ENCODE peak calls at places on chromosomes 11 and 22, in five cellular contexts. K is stimulated activated CD4-positive, alpha-beta T cell treated with anti-CD3 and anti-CD28 coated beads, Interleukin-1b, Interleukin-23, amount 100 ng/mL, for 24 hours; I is tibial artery; Y is endothelial cell of umbilical vein; Z is kidney tubule cell. T is an unnamed sample.

GRCh38 chr11:1209371-1210057 is 13.4 kb upstream of the MUC5B start:
- DNase-seq in K (no peak), I (peak), Y (no peak), Z (no peak), T (no peak)

GRCh38 chr22:46084943-46085830 is 65.1 kb upstream of the PPARA start:
- DNase-seq in K (no peak), I (peak), Y (peak), Z (peak), T (peak)

GRCh38 chr11:121553367-121553766 is 100.6 kb upstream of the SORL1-AS1 start:
- DNase-seq in K (no peak), I (no peak), Y (no peak), Z (no peak), T (no peak)

GRCh38 chr11:11397043-11397415 is 44.0 kb upstream of the CSNK2A3 start:
- DNase-seq in K (no peak), I (no peak), Y (no peak), Z (no peak), T (peak)

GRCh38 chr11:87097582-87097981 is 59.8 kb downstream of the TMEM135 start:
- DNase-seq in K (peak), I (no peak), Y (peak), Z (peak), T (peak)

GRCh38 chr11:59263225-59263894 is 50.6 kb upstream of the MPEG1 start:
- DNase-seq in K (no peak), I (no peak), Y (no peak), Z (no peak), T (no peak)

GRCh38 chr11:66878554-66878953 is 21.7 kb downstream of the LRFN4 start:
- DNase-seq in K (no peak), I (peak), Y (no peak), Z (no peak), T (no peak)

GRCh38 chr11:9206496-9206895 is 58.7 kb downstream of the DENND5A start:
- DNase-seq in K (no peak), I (no peak), Y (no peak), Z (peak), T (peak)

GRCh38 chr11:1834791-1835670 is at the start of gene SYT8:
- DNase-seq in K (no peak), I (no peak), Y (no peak), Z (no peak), T (no peak)

GRCh38 chr11:120715239-120715638 is 203.7 kb downstream of the GRIK4 start:
- DNase-seq in K (no peak), I (no peak), Y (peak), Z (peak), T (no peak)

GRCh38 chr22:31179345-31179744 is 19.4 kb downstream of the RNF185 start:
- DNase-seq in K (no peak), I (no peak), Y (no peak), Z (peak), T (no peak)

GRCh38 chr22:37824674-37825641 is 1.8 kb downstream of the GALR3 start:
- DNase-seq in K (no peak), I (no peak), Y (no peak), Z (peak), T (peak)

GRCh38 chr11:120985718-120986569 is 38.0 kb upstream of the TBCEL start:
- DNase-seq in K (peak), I (no peak), Y (peak), Z (peak), T (peak)

GRCh38 chr11:11977206-11977938 is 31.1 kb downstream of the DKK3 start:
- DNase-seq in K (no peak), I (peak), Y (peak), Z (peak), T (peak)

GRCh38 chr22:28187612-28188011 is 268.6 kb upstream of the PITPNB start:
- DNase-seq in K (no peak), I (no peak), Y (no peak), Z (no peak), T (no peak)

GRCh38 chr22:17872491-17872890 is 98.2 kb upstream of the BID start:
- DNase-seq in K (no peak), I (no peak), Y (no peak), Z (peak), T (no peak)

GRCh38 chr11:36450391-36450714 is 59.7 kb downstream of the TRAF6 start:
- DNase-seq in K (no peak), I (no peak), Y (no peak), Z (no peak), T (no peak)

GRCh38 chr22:25680949-25681348 is 61.0 kb upstream of the MYO18B start:
- DNase-seq in K (no peak), I (no peak), Y (no peak), Z (no peak), T (no peak)

GRCh38 chr22:22316589-22316988 is 72.0 kb downstream of the VPREB1 start:
- DNase-seq in K (no peak), I (no peak), Y (no peak), Z (no peak), T (no peak)

GRCh38 chr22:19522190-19522880 is 1.9 kb downstream of the CLDN5 start:
- DNase-seq in K (no peak), I (no peak), Y (peak), Z (no peak), T (no peak)

GRCh38 chr22:48171294-48171693 is 1408.8 kb downstream of the TBC1D22A start:
- DNase-seq in K (no peak), I (no peak), Y (no peak), Z (no peak), T (no peak)

GRCh38 chr11:106322111-106322510 is 244.6 kb downstream of the AASDHPPT start:
- DNase-seq in K (no peak), I (no peak), Y (no peak), Z (peak), T (no peak)

GRCh38 chr11:45901646-45902045 is 5.4 kb downstream of the FREY1 start:
- DNase-seq in K (no peak), I (no peak), Y (no peak), Z (no peak), T (no peak)

T was measured in cardiac muscle cell.